ENCODE peak calls at places on chromosomes 1 and 21, in nine cellular contexts. One of them, this sample, is unnamed.

GRCh38 chr1:202588644-202589189 is 121.5 kb downstream of the SYT2 start:
- DNase-seq in endodermal cell: no peak
- DNase-seq in epithelial cell of proximal tubule: no peak
- DNase-seq in hepatocyte: no peak
- DNase-seq in HFF-Myc: no peak
- DNase-seq in astrocyte of the spinal cord: no peak
- DNase-seq in cardiac fibroblast: no peak
- DNase-seq in brain microvascular endothelial cell: no peak
- DNase-seq in psoas muscle: no peak
- DNase-seq in this sample: peak; percentile 81

GRCh38 chr1:22863766-22864165 is 108.9 kb downstream of the LACTBL1 start:
- DNase-seq in brain microvascular endothelial cell: no peak
- DNase-seq in epithelial cell of proximal tubule: no peak
- DNase-seq in psoas muscle: no peak
- DNase-seq in cardiac fibroblast: no peak
- DNase-seq in hepatocyte: no peak
- DNase-seq in endodermal cell: no peak
- DNase-seq in HFF-Myc: no peak
- DNase-seq in astrocyte of the spinal cord: no peak
- DNase-seq in this sample: no peak

GRCh38 chr1:93686497-93687250 is 5.0 kb upstream of the BCAR3 start:
- DNase-seq in epithelial cell of proximal tubule: no peak
- DNase-seq in hepatocyte: no peak
- DNase-seq in brain microvascular endothelial cell: no peak
- DNase-seq in astrocyte of the spinal cord: no peak
- DNase-seq in endodermal cell: peak; percentile 47
- DNase-seq in psoas muscle: no peak
- DNase-seq in HFF-Myc: no peak
- DNase-seq in cardiac fibroblast: no peak
- DNase-seq in this sample: no peak

GRCh38 chr1:50930965-50931737 is 28.9 kb downstream of the FAF1 start:
- DNase-seq in epithelial cell of proximal tubule: no peak
- DNase-seq in astrocyte of the spinal cord: no peak
- DNase-seq in cardiac fibroblast: no peak
- DNase-seq in HFF-Myc: no peak
- DNase-seq in hepatocyte: no peak
- DNase-seq in brain microvascular endothelial cell: peak; percentile 31
- DNase-seq in endodermal cell: peak; percentile 64
- DNase-seq in psoas muscle: no peak
- DNase-seq in this sample: peak; percentile 19

GRCh38 chr1:54798769-54799641 is 2.1 kb downstream of the TTC22 start:
- DNase-seq in HFF-Myc: no peak
- DNase-seq in astrocyte of the spinal cord: no peak
- DNase-seq in epithelial cell of proximal tubule: no peak
- DNase-seq in hepatocyte: no peak
- DNase-seq in psoas muscle: peak; percentile 38
- DNase-seq in brain microvascular endothelial cell: no peak
- DNase-seq in cardiac fibroblast: no peak
- DNase-seq in endodermal cell: no peak
- DNase-seq in this sample: peak; percentile 93

GRCh38 chr1:96281491-96281890 is 440.1 kb upstream of the PTBP2 start:
- DNase-seq in brain microvascular endothelial cell: no peak
- DNase-seq in endodermal cell: no peak
- DNase-seq in astrocyte of the spinal cord: no peak
- DNase-seq in cardiac fibroblast: no peak
- DNase-seq in hepatocyte: no peak
- DNase-seq in HFF-Myc: no peak
- DNase-seq in epithelial cell of proximal tubule: no peak
- DNase-seq in psoas muscle: no peak
- DNase-seq in this sample: no peak

GRCh38 chr1:27348861-27349783 is 7.3 kb downstream of the SYTL1 start:
- DNase-seq in brain microvascular endothelial cell: no peak
- DNase-seq in cardiac fibroblast: no peak
- DNase-seq in psoas muscle: no peak
- DNase-seq in hepatocyte: peak; percentile 81
- DNase-seq in epithelial cell of proximal tubule: no peak
- DNase-seq in HFF-Myc: no peak
- DNase-seq in astrocyte of the spinal cord: peak; percentile 41
- DNase-seq in endodermal cell: peak; percentile 92
- DNase-seq in this sample: peak; percentile 88

GRCh38 chr1:193104496-193104905 is 713 bp downstream of the GLRX2 start:
- DNase-seq in brain microvascular endothelial cell: peak; percentile 34
- DNase-seq in epithelial cell of proximal tubule: no peak
- DNase-seq in hepatocyte: peak; percentile 70
- DNase-seq in HFF-Myc: peak; percentile 20
- DNase-seq in astrocyte of the spinal cord: no peak
- DNase-seq in cardiac fibroblast: peak; percentile 47
- DNase-seq in psoas muscle: no peak
- DNase-seq in endodermal cell: peak; percentile 80
- DNase-seq in this sample: peak; percentile 73

GRCh38 chr1:84698151-84698651 is 7.9 kb upstream of the SSX2IP start:
- DNase-seq in HFF-Myc: peak; percentile 94
- DNase-seq in cardiac fibroblast: peak; percentile 89
- DNase-seq in brain microvascular endothelial cell: peak; percentile 36
- DNase-seq in psoas muscle: no peak
- DNase-seq in epithelial cell of proximal tubule: no peak
- DNase-seq in hepatocyte: peak; percentile 62
- DNase-seq in endodermal cell: no peak
- DNase-seq in astrocyte of the spinal cord: peak; percentile 93
- DNase-seq in this sample: peak; percentile 63

GRCh38 chr1:203696673-203697072 is 68.3 kb upstream of the LAX1 start:
- DNase-seq in psoas muscle: no peak
- DNase-seq in HFF-Myc: no peak
- DNase-seq in hepatocyte: no peak
- DNase-seq in astrocyte of the spinal cord: no peak
- DNase-seq in brain microvascular endothelial cell: no peak
- DNase-seq in epithelial cell of proximal tubule: no peak
- DNase-seq in cardiac fibroblast: no peak
- DNase-seq in endodermal cell: no peak
- DNase-seq in this sample: no peak
- TF ChIP-seq CTCF in psoas muscle: no peak
- TF ChIP-seq CTCF in HFF-Myc: no peak
- TF ChIP-seq CTCF in hepatocyte: no peak
- TF ChIP-seq CTCF in astrocyte of the spinal cord: no peak
- TF ChIP-seq CTCF in brain microvascular endothelial cell: no peak
- TF ChIP-seq CTCF in epithelial cell of proximal tubule: no peak
- TF ChIP-seq CTCF in cardiac fibroblast: no peak
- TF ChIP-seq CTCF in endodermal cell: no peak
- TF ChIP-seq CTCF in this sample: no peak

DNA sequence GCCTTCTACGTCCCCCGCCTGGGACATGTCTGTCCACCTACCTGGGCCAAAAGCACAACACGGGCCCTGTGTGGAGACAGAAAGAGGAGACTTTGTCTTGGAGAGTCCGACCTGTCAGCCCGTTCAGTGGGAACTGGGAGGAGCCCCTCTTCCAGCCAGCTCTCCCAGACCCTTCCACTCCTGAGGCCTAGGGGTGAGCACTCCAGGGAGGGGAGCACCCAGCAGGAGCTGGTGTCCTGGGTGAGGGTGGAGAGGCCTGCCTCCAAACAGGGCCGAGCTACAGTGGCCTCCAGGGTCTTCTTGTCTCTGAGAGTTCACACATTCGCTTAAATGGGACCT is 546 bp downstream of the SPOCD1 start:
- DNase-seq in HFF-Myc: no peak
- DNase-seq in cardiac fibroblast: no peak
- DNase-seq in epithelial cell of proximal tubule: no peak
- DNase-seq in psoas muscle: no peak
- DNase-seq in endodermal cell: peak; percentile 47
- DNase-seq in hepatocyte: no peak
- DNase-seq in brain microvascular endothelial cell: no peak
- DNase-seq in astrocyte of the spinal cord: no peak
- DNase-seq in this sample: no peak
- H3K4me3 ChIP-seq in HFF-Myc: no peak overlapping the region
- H3K4me3 ChIP-seq in cardiac fibroblast: no peak overlapping the region
- H3K4me3 ChIP-seq in epithelial cell of proximal tubule: no peak overlapping the region
- H3K4me3 ChIP-seq in psoas muscle: no peak overlapping the region
- H3K4me3 ChIP-seq in endodermal cell: peak overlapping the region; percentile 67
- H3K4me3 ChIP-seq in hepatocyte: no peak overlapping the region
- H3K4me3 ChIP-seq in brain microvascular endothelial cell: no peak overlapping the region
- H3K4me3 ChIP-seq in astrocyte of the spinal cord: no peak overlapping the region
- H3K4me3 ChIP-seq in this sample: no peak overlapping the region

DNA sequence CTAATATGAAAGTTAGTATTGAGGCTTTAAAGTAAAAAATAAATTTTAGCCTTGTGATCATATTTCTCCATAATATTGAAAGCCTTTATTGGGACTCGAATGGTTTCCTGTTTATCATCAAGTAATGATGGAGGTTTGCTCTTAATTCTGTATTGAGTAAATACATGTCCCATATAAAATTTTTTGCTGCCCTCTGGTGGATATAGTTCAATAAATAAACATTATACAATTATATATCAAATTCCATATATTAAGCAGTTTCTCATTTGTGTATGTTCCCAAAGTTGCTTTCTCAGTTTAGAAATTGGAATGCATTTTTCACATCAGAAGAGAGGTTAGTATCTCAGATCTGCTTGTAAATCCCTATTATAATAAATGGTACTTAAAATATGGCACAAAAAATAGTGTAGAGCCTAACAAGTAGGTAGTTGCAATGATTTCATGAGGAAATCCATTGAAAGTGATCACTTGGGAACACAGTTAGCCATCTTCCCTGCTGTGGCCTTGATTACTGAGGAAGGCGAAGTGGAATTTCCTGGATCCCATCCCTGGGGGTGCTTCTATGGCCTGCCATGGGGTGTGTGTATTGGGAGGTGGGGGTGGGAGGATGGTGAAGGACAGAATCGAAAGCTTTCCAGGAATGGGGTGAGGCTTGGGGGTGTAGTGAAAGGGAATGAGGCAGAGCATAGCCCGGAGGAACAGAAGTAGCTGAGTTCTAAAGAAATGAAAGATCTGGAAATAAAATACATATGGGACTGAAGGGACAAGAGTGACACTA is 84.1 kb upstream of the C21orf91 start:
- DNase-seq in astrocyte of the spinal cord: peak; percentile 65
- DNase-seq in brain microvascular endothelial cell: no peak
- DNase-seq in cardiac fibroblast: peak; percentile 67
- DNase-seq in epithelial cell of proximal tubule: no peak
- DNase-seq in HFF-Myc: no peak
- DNase-seq in psoas muscle: no peak
- DNase-seq in hepatocyte: peak; percentile 56
- DNase-seq in endodermal cell: peak; percentile 49
- DNase-seq in this sample: peak; percentile 57
- TF ChIP-seq CTCF in astrocyte of the spinal cord: no peak
- TF ChIP-seq CTCF in brain microvascular endothelial cell: no peak
- TF ChIP-seq CTCF in cardiac fibroblast: no peak
- TF ChIP-seq CTCF in epithelial cell of proximal tubule: peak; percentile 6
- TF ChIP-seq CTCF in HFF-Myc: no peak
- TF ChIP-seq CTCF in psoas muscle: peak; percentile 30
- TF ChIP-seq CTCF in hepatocyte: peak; percentile 37
- TF ChIP-seq CTCF in endodermal cell: peak; percentile 39
- TF ChIP-seq CTCF in this sample: peak; percentile 3

GRCh38 chr1:156117414-156118174 is 3.1 kb downstream of the LMNA start:
- DNase-seq in endodermal cell: no peak
- DNase-seq in HFF-Myc: no peak
- DNase-seq in epithelial cell of proximal tubule: no peak
- DNase-seq in brain microvascular endothelial cell: no peak
- DNase-seq in psoas muscle: no peak
- DNase-seq in cardiac fibroblast: no peak
- DNase-seq in hepatocyte: no peak
- DNase-seq in astrocyte of the spinal cord: no peak
- DNase-seq in this sample: peak; percentile 50
- H3K4me3 ChIP-seq in endodermal cell: peak overlapping the region; percentile 2
- H3K4me3 ChIP-seq in HFF-Myc: peak overlapping the region; percentile 100
- H3K4me3 ChIP-seq in epithelial cell of proximal tubule: peak overlapping the region; percentile 100
- H3K4me3 ChIP-seq in brain microvascular endothelial cell: peak overlapping the region; percentile 39
- H3K4me3 ChIP-seq in psoas muscle: peak overlapping the region; percentile 99
- H3K4me3 ChIP-seq in cardiac fibroblast: peak overlapping the region; percentile 100
- H3K4me3 ChIP-seq in hepatocyte: no peak overlapping the region
- H3K4me3 ChIP-seq in astrocyte of the spinal cord: peak overlapping the region; percentile 94
- H3K4me3 ChIP-seq in this sample: peak overlapping the region; percentile 99